ENCODE peak calls at places on chromosomes 11 and 22, in eight cellular contexts. One of them, this sample, is unnamed.

GRCh38 chr11:8203980-8204379 is 35.2 kb upstream of the RIC3 start:
- DNase-seq in GM12865: no peak
- DNase-seq in ecto neural progenitor cell: no peak
- DNase-seq in Karpas-422: no peak
- DNase-seq in pancreas: no peak
- DNase-seq in neuronal stem cell: no peak
- DNase-seq in EL: no peak
- DNase-seq in caudate nucleus: no peak
- DNase-seq in this sample: no peak

GRCh38 chr22:36026741-36027140 is 1.9 kb downstream of the RBFOX2 start:
- DNase-seq in GM12865: no peak
- DNase-seq in ecto neural progenitor cell: no peak
- DNase-seq in Karpas-422: no peak
- DNase-seq in pancreas: no peak
- DNase-seq in neuronal stem cell: no peak
- DNase-seq in EL: peak
- DNase-seq in caudate nucleus: no peak
- DNase-seq in this sample: peak

GRCh38 chr11:113675565-113675964 is 30.5 kb downstream of the TMPRSS5 start:
- DNase-seq in GM12865: peak
- DNase-seq in ecto neural progenitor cell: no peak
- DNase-seq in Karpas-422: peak
- DNase-seq in pancreas: no peak
- DNase-seq in neuronal stem cell: no peak
- DNase-seq in EL: no peak
- DNase-seq in caudate nucleus: no peak
- DNase-seq in this sample: no peak

GRCh38 chr11:77065878-77066228 is 918 bp upstream of the CAPN5 start:
- DNase-seq in GM12865: peak
- DNase-seq in ecto neural progenitor cell: no peak
- DNase-seq in Karpas-422: peak
- DNase-seq in pancreas: peak
- DNase-seq in neuronal stem cell: peak
- DNase-seq in EL: peak
- DNase-seq in caudate nucleus: no peak
- DNase-seq in this sample: no peak

GRCh38 chr11:69644071-69644961 is 3.4 kb downstream of the CCND1 start:
- DNase-seq in GM12865: no peak
- DNase-seq in ecto neural progenitor cell: peak
- DNase-seq in Karpas-422: peak
- DNase-seq in pancreas: peak
- DNase-seq in neuronal stem cell: no peak
- DNase-seq in EL: peak
- DNase-seq in caudate nucleus: no peak
- DNase-seq in this sample: peak

GRCh38 chr11:492416-493226 is 14.4 kb downstream of the RNH1 start:
- DNase-seq in GM12865: no peak
- DNase-seq in ecto neural progenitor cell: no peak
- DNase-seq in Karpas-422: no peak
- DNase-seq in pancreas: no peak
- DNase-seq in neuronal stem cell: no peak
- DNase-seq in EL: no peak
- DNase-seq in caudate nucleus: no peak
- DNase-seq in this sample: no peak

GRCh38 chr22:41458161-41458728 is 10.2 kb downstream of the PHF5A start:
- DNase-seq in GM12865: no peak
- DNase-seq in ecto neural progenitor cell: no peak
- DNase-seq in Karpas-422: no peak
- DNase-seq in pancreas: no peak
- DNase-seq in neuronal stem cell: no peak
- DNase-seq in EL: no peak
- DNase-seq in caudate nucleus: no peak
- DNase-seq in this sample: no peak

GRCh38 chr11:108508653-108509593 is 10.7 kb upstream of the POGLUT3 start:
- DNase-seq in GM12865: no peak
- DNase-seq in ecto neural progenitor cell: no peak
- DNase-seq in Karpas-422: no peak
- DNase-seq in pancreas: no peak
- DNase-seq in neuronal stem cell: no peak
- DNase-seq in EL: no peak
- DNase-seq in caudate nucleus: no peak
- DNase-seq in this sample: no peak

GRCh38 chr11:22177186-22177585 is 15.7 kb upstream of the ANO5 start:
- DNase-seq in GM12865: no peak
- DNase-seq in ecto neural progenitor cell: no peak
- DNase-seq in Karpas-422: no peak
- DNase-seq in pancreas: no peak
- DNase-seq in neuronal stem cell: no peak
- DNase-seq in EL: no peak
- DNase-seq in caudate nucleus: no peak
- DNase-seq in this sample: no peak

GRCh38 chr11:108680267-108680666 is 15.4 kb downstream of the DDX10 start:
- DNase-seq in GM12865: no peak
- DNase-seq in ecto neural progenitor cell: no peak
- DNase-seq in Karpas-422: no peak
- DNase-seq in pancreas: no peak
- DNase-seq in neuronal stem cell: no peak
- DNase-seq in EL: peak
- DNase-seq in caudate nucleus: no peak
- DNase-seq in this sample: no peak

GRCh38 chr11:125183641-125184040 is 19.1 kb downstream of the PKNOX2 start:
- DNase-seq in GM12865: no peak
- DNase-seq in ecto neural progenitor cell: no peak
- DNase-seq in Karpas-422: no peak
- DNase-seq in pancreas: no peak
- DNase-seq in neuronal stem cell: no peak
- DNase-seq in EL: no peak
- DNase-seq in caudate nucleus: no peak
- DNase-seq in this sample: no peak

GRCh38 chr11:67664696-67665536 is 9.5 kb downstream of the ALDH3B2 start:
- DNase-seq in GM12865: no peak
- DNase-seq in ecto neural progenitor cell: no peak
- DNase-seq in Karpas-422: no peak
- DNase-seq in pancreas: no peak
- DNase-seq in neuronal stem cell: no peak
- DNase-seq in EL: no peak
- DNase-seq in caudate nucleus: no peak
- DNase-seq in this sample: no peak

GRCh38 chr22:38230108-38230825 is 28.5 kb downstream of the MAFF start:
- DNase-seq in GM12865: no peak
- DNase-seq in ecto neural progenitor cell: no peak
- DNase-seq in Karpas-422: peak
- DNase-seq in pancreas: peak
- DNase-seq in neuronal stem cell: no peak
- DNase-seq in EL: no peak
- DNase-seq in caudate nucleus: no peak
- DNase-seq in this sample: peak

GRCh38 chr11:95318459-95318858 is 87.5 kb upstream of the SESN3 start:
- DNase-seq in GM12865: no peak
- DNase-seq in ecto neural progenitor cell: no peak
- DNase-seq in Karpas-422: no peak
- DNase-seq in pancreas: no peak
- DNase-seq in neuronal stem cell: no peak
- DNase-seq in EL: no peak
- DNase-seq in caudate nucleus: no peak
- DNase-seq in this sample: no peak

GRCh38 chr11:35009941-35010337 is 93.5 kb downstream of the PDHX start:
- DNase-seq in GM12865: no peak
- DNase-seq in ecto neural progenitor cell: no peak
- DNase-seq in Karpas-422: no peak
- DNase-seq in pancreas: no peak
- DNase-seq in neuronal stem cell: no peak
- DNase-seq in EL: no peak
- DNase-seq in caudate nucleus: no peak
- DNase-seq in this sample: peak

GRCh38 chr11:4466168-4466891 is 16.1 kb upstream of the OR52K1 start:
- DNase-seq in GM12865: no peak
- DNase-seq in ecto neural progenitor cell: no peak
- DNase-seq in Karpas-422: no peak
- DNase-seq in pancreas: no peak
- DNase-seq in neuronal stem cell: no peak
- DNase-seq in EL: no peak
- DNase-seq in caudate nucleus: no peak
- DNase-seq in this sample: no peak

GRCh38 chr11:68263444-68264035 is 8.2 kb downstream of the C11orf24 start:
- DNase-seq in GM12865: no peak
- DNase-seq in ecto neural progenitor cell: peak
- DNase-seq in Karpas-422: no peak
- DNase-seq in pancreas: no peak
- DNase-seq in neuronal stem cell: no peak
- DNase-seq in EL: no peak
- DNase-seq in caudate nucleus: no peak
- DNase-seq in this sample: no peak

This sample was measured in PC-3.